ENCODE peak calls at places on chromosomes 4 and X, in eight cellular contexts. T is cerebellum; J is GM10248; H is cardiac muscle cell; I is ureter; M is activated CD4-positive, CD25-positive, alpha-beta regulatory T cell; Z is posterior cingulate gyrus; Q is neural crest cell. S is an unnamed sample.

GRCh38 chr4:81722229-81722900 is 250.7 kb upstream of the RASGEF1B start:
- DNase-seq in T (peak; percentile 85), J (no peak), H (no peak), I (no peak), M (no peak), Z (no peak), Q (no peak), S (no peak)

GRCh38 chrX:154804957-154805695 is at the start of gene MPP1:
- DNase-seq in T (peak; percentile 87), J (peak; percentile 88), H (peak; percentile 85), I (peak; percentile 70), M (peak; percentile 44), Z (peak; percentile 52), Q (peak; percentile 59), S (peak; percentile 67)

GRCh38 chr4:71026086-71026485 is 32.6 kb downstream of the DCK start:
- DNase-seq in T (peak; percentile 41), J (no peak), H (peak; percentile 73), I (no peak), M (no peak), Z (no peak), Q (no peak), S (no peak)

GRCh38 chr4:83558693-83559092 is 22.8 kb downstream of the GPAT3 start:
- DNase-seq in T (no peak), J (no peak), H (peak; percentile 34), I (no peak), M (no peak), Z (no peak), Q (no peak), S (no peak)

GRCh38 chr4:38237139-38237538 is 276.9 kb downstream of the PTTG2 start:
- DNase-seq in T (no peak), J (no peak), H (peak; percentile 78), I (peak; percentile 51), M (no peak), Z (no peak), Q (no peak), S (no peak)

GRCh38 chrX:48806088-48806487 is 4.2 kb downstream of the HDAC6 start:
- DNase-seq in T (no peak), J (no peak), H (no peak), I (no peak), M (no peak), Z (no peak), Q (no peak), S (no peak)

GRCh38 chr4:102707150-102707549 is 53.6 kb downstream of the MANBA start:
- DNase-seq in T (no peak), J (no peak), H (no peak), I (no peak), M (no peak), Z (no peak), Q (no peak), S (no peak)

GRCh38 chr4:73919691-73920090 is 50.5 kb downstream of the CXCL1 start:
- DNase-seq in T (no peak), J (no peak), H (no peak), I (no peak), M (no peak), Z (no peak), Q (no peak), S (no peak)

GRCh38 chrX:24285082-24285481 is 28.8 kb downstream of the SUPT20HL2 start:
- DNase-seq in T (no peak), J (no peak), H (peak; percentile 19), I (no peak), M (no peak), Z (no peak), Q (no peak), S (no peak)

GRCh38 chr4:55124337-55125076 is 888 bp downstream of the KDR start:
- DNase-seq in T (no peak), J (no peak), H (peak; percentile 58), I (no peak), M (no peak), Z (no peak), Q (peak; percentile 9), S (no peak)

GRCh38 chr4:100061835-100062234 is 111.8 kb upstream of the H2AZ1 start:
- DNase-seq in T (no peak), J (no peak), H (peak; percentile 21), I (no peak), M (no peak), Z (no peak), Q (no peak), S (no peak)

GRCh38 chr4:173367946-173368345 is 2.8 kb upstream of the SAP30 start:
- DNase-seq in T (no peak), J (no peak), H (peak; percentile 61), I (no peak), M (no peak), Z (no peak), Q (no peak), S (no peak)

GRCh38 chr4:183438458-183439113 is 5.8 kb upstream of the CDKN2AIP start:
- DNase-seq in T (no peak), J (no peak), H (peak; percentile 42), I (peak; percentile 45), M (no peak), Z (no peak), Q (no peak), S (peak; percentile 29)

GRCh38 chrX:69556094-69557011 is 52.2 kb downstream of the NALF2 start:
- DNase-seq in T (no peak), J (no peak), H (peak; percentile 88), I (no peak), M (no peak), Z (no peak), Q (no peak), S (peak; percentile 56)

GRCh38 chrX:74211911-74212310 is 92.1 kb upstream of the ZCCHC13 start:
- DNase-seq in T (no peak), J (no peak), H (no peak), I (no peak), M (no peak), Z (no peak), Q (no peak), S (no peak)

GRCh38 chrX:140110081-140110650 is 144.8 kb upstream of the CXorf66 start:
- DNase-seq in T (no peak), J (no peak), H (no peak), I (no peak), M (no peak), Z (no peak), Q (no peak), S (no peak)

GRCh38 chr4:128416921-128417320 is 129.3 kb upstream of the PGRMC2 start:
- DNase-seq in T (no peak), J (no peak), H (peak; percentile 62), I (no peak), M (no peak), Z (no peak), Q (no peak), S (no peak)

GRCh38 chr4:184028571-184028996 is 123.5 kb downstream of the STOX2 start:
- DNase-seq in T (no peak), J (no peak), H (no peak), I (no peak), M (no peak), Z (no peak), Q (no peak), S (no peak)

GRCh38 chr4:152850377-152850776 is 70.6 kb downstream of the ARFIP1 start:
- DNase-seq in T (no peak), J (no peak), H (peak; percentile 27), I (peak; percentile 68), M (no peak), Z (no peak), Q (no peak), S (peak; percentile 70)

GRCh38 chr4:168199262-168199957 is 107.1 kb downstream of the ANXA10 start:
- DNase-seq in T (no peak), J (no peak), H (no peak), I (no peak), M (no peak), Z (no peak), Q (no peak), S (no peak)

GRCh38 chr4:163744861-163745260 is 250.4 kb downstream of the TMA16 start:
- DNase-seq in T (no peak), J (peak; percentile 73), H (no peak), I (no peak), M (no peak), Z (no peak), Q (no peak), S (no peak)

GRCh38 chr4:53899544-53900274 is 164.7 kb downstream of the CHIC2 start:
- DNase-seq in T (no peak), J (no peak), H (peak; percentile 94), I (no peak), M (no peak), Z (no peak), Q (no peak), S (no peak)

GRCh38 chrX:54442790-54443189 is 2.6 kb downstream of the TSR2 start:
- DNase-seq in T (no peak), J (no peak), H (no peak), I (no peak), M (no peak), Z (no peak), Q (no peak), S (no peak)

GRCh38 chr4:8940792-8941491 is 69.3 kb upstream of the HMX1 start:
- DNase-seq in T (no peak), J (no peak), H (no peak), I (no peak), M (no peak), Z (no peak), Q (no peak), S (no peak)

GRCh38 chr4:4981427-4981826 is 37.8 kb downstream of the CYTL1 start:
- DNase-seq in T (no peak), J (no peak), H (peak; percentile 80), I (no peak), M (no peak), Z (no peak), Q (no peak), S (no peak)

GRCh38 chrX:2383735-2384134 is 117.0 kb downstream of the DHRSX start:
- DNase-seq in T (no peak), J (no peak), H (no peak), I (no peak), M (no peak), Z (no peak), Q (no peak), S (no peak)

GRCh38 chrX:150364347-150365050 is 1.4 kb downstream of the MAMLD1 start:
- DNase-seq in T (peak; percentile 8), J (no peak), H (peak; percentile 19), I (no peak), M (no peak), Z (no peak), Q (peak; percentile 26), S (peak; percentile 29)

GRCh38 chrX:85109235-85109634 is 105.6 kb downstream of the APOOL start:
- DNase-seq in T (no peak), J (peak; percentile 16), H (peak; percentile 3), I (no peak), M (no peak), Z (no peak), Q (no peak), S (no peak)

GRCh38 chr4:7041851-7042696 is 1.1 kb upstream of the TADA2B start:
- DNase-seq in T (peak; percentile 44), J (peak; percentile 51), H (no peak), I (peak; percentile 56), M (no peak), Z (peak; percentile 34), Q (peak; percentile 40), S (peak; percentile 61)

GRCh38 chr4:123976285-123976684 is 579.7 kb downstream of the SPRY1 start:
- DNase-seq in T (no peak), J (no peak), H (peak; percentile 35), I (no peak), M (no peak), Z (no peak), Q (peak; percentile 14), S (no peak)

GRCh38 chr4:141890279-141890678 is 253.9 kb downstream of the IL15 start:
- DNase-seq in T (no peak), J (no peak), H (peak; percentile 52), I (no peak), M (no peak), Z (no peak), Q (no peak), S (no peak)

GRCh38 chrX:125436855-125437254 is 117.2 kb downstream of the TEX13C start:
- DNase-seq in T (no peak), J (no peak), H (peak; percentile 0), I (no peak), M (no peak), Z (no peak), Q (no peak), S (no peak)

GRCh38 chr4:74768857-74769525 is 25.3 kb downstream of the BTC start:
- DNase-seq in T (no peak), J (no peak), H (peak; percentile 78), I (no peak), M (no peak), Z (no peak), Q (no peak), S (no peak)

GRCh38 chr4:53656421-53656981 is 65.2 kb upstream of the LNX1 start:
- DNase-seq in T (no peak), J (no peak), H (peak; percentile 79), I (no peak), M (no peak), Z (no peak), Q (no peak), S (no peak)

S was measured in lung.